ENCODE peak calls at places on chromosomes 13 and 19, in nine cellular contexts. A is NB4, N is astrocyte of the cerebellum, E is right atrium auricular region, F is GM12865, W is GM10248, J is IMR-90, G is lower leg skin, D is B cell. O is an unnamed sample.
A peak's percentile ranks its signal among the peaks of the same experiment; 100 is the strongest.

GRCh38 chr19:21508198-21508597 is 2.8 kb downstream of the ZNF429 start:
- DNase-seq in A (no peak), N (no peak), E (no peak), F (no peak), W (no peak), J (no peak), G (no peak), D (no peak), O (no peak)

GRCh38 chr19:33639034-33639681 is 17.4 kb downstream of the CHST8 start:
- DNase-seq in A (no peak), N (no peak), E (no peak), F (no peak), W (no peak), J (no peak), G (no peak), D (no peak), O (no peak)

GRCh38 chr19:12195501-12195860 is 32.6 kb downstream of the ZNF136 start:
- DNase-seq in A (no peak), N (no peak), E (no peak), F (no peak), W (no peak), J (no peak), G (no peak), D (no peak), O (no peak)

GRCh38 chr19:11091343-11092153 is 2.3 kb downstream of the LDLR start:
- DNase-seq in A (peak; percentile 84), N (peak; percentile 98), E (peak; percentile 92), F (peak; percentile 44), W (no peak), J (peak; percentile 90), G (peak; percentile 81), D (no peak), O (peak; percentile 51)

GRCh38 chr19:4429266-4430200 is 27.1 kb downstream of the CHAF1A start:
- DNase-seq in A (no peak), N (no peak), E (no peak), F (no peak), W (no peak), J (peak; percentile 62), G (no peak), D (no peak), O (no peak)

GRCh38 chr19:55454787-55455243 is 6.6 kb downstream of the ISOC2 start:
- DNase-seq in A (peak; percentile 46), N (no peak), E (no peak), F (peak; percentile 59), W (peak; percentile 68), J (peak; percentile 22), G (no peak), D (no peak), O (peak; percentile 71)

GRCh38 chr13:101007245-101007644 is 332.6 kb upstream of the TMTC4 start:
- DNase-seq in A (no peak), N (no peak), E (no peak), F (no peak), W (no peak), J (no peak), G (no peak), D (no peak), O (no peak)

GRCh38 chr19:11410682-11411081 is 8.4 kb downstream of the RGL3 start:
- DNase-seq in A (peak; percentile 33), N (no peak), E (no peak), F (no peak), W (no peak), J (peak; percentile 37), G (no peak), D (no peak), O (no peak)

GRCh38 chr19:27681972-27682371 is 1531.0 kb downstream of the UQCRFS1 start:
- DNase-seq in A (no peak), N (no peak), E (no peak), F (no peak), W (no peak), J (no peak), G (no peak), D (no peak), O (no peak)

GRCh38 chr19:51887522-51888498 is at the start of gene ZNF577:
- DNase-seq in A (peak; percentile 93), N (peak; percentile 83), E (peak; percentile 86), F (peak; percentile 82), W (peak; percentile 33), J (peak; percentile 93), G (peak; percentile 91), D (peak; percentile 79), O (peak; percentile 87)

GRCh38 chr13:40230833-40231266 is 435.6 kb downstream of the FOXO1 start:
- DNase-seq in A (peak; percentile 9), N (no peak), E (no peak), F (no peak), W (no peak), J (no peak), G (no peak), D (no peak), O (peak; percentile 8)

GRCh38 chr13:74206061-74206561 is 71.9 kb upstream of the KLF12 start:
- DNase-seq in A (no peak), N (peak; percentile 94), E (no peak), F (no peak), W (no peak), J (peak; percentile 92), G (no peak), D (no peak), O (no peak)

GRCh38 chr13:54742984-54743383 is 1714.4 kb downstream of the OLFM4 start:
- DNase-seq in A (no peak), N (no peak), E (no peak), F (no peak), W (no peak), J (no peak), G (no peak), D (no peak), O (no peak)

GRCh38 chr19:34368338-34368737 is 3.3 kb downstream of the GPI start:
- DNase-seq in A (no peak), N (no peak), E (no peak), F (no peak), W (no peak), J (no peak), G (no peak), D (no peak), O (no peak)

DNA sequence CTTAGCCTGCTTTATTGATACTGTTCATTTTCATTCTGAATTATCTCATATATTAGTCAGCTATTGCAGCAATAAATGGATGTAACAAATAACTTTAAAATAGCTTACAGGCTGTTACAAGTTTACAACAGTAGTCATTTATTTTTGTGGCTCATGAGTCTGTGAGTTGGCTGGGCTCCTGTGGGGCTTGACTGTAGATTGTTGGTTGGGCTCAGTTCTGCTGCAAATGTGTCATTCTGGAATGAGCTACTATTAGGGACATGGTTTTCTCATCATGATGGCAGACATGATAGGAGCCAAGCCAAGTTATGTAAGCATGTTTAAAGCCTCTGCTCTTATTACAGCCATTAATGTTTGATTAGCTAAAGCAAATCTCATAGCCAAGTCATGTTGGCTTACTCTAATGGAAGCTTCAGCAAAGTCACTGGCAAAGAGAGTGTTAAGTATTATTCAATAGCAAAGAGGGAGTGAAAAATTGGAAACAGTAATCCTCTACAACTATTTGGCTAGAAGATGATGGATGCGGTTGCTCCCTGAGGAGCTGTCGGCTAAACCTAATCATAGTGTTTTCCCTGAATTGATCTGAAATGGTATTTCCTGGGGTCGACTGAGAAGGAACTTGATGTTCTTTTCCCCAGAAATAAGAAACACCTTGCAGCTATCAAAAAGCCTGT is 391.3 kb downstream of the TDRD3 start:
- DNase-seq in A (no peak), N (no peak), E (peak; percentile 66), F (no peak), W (no peak), J (no peak), G (peak; percentile 62), D (no peak), O (no peak)
- TF ChIP-seq CTCF in A (no peak), N (no peak), E (no peak), F (no peak), W (no peak), J (no peak), G (no peak), D (no peak), O (no peak)

GRCh38 chr13:106153876-106154275 is 381.6 kb downstream of the EFNB2 start:
- DNase-seq in A (no peak), N (no peak), E (no peak), F (no peak), W (no peak), J (no peak), G (no peak), D (no peak), O (no peak)

GRCh38 chr13:106155411-106155810 is 380.1 kb downstream of the EFNB2 start:
- DNase-seq in A (no peak), N (no peak), E (no peak), F (no peak), W (no peak), J (peak; percentile 79), G (no peak), D (no peak), O (no peak)

GRCh38 chr13:106152047-106152446 is 383.4 kb downstream of the EFNB2 start:
- DNase-seq in A (no peak), N (no peak), E (no peak), F (no peak), W (no peak), J (no peak), G (no peak), D (no peak), O (no peak)

GRCh38 chr13:106153041-106153440 is 382.4 kb downstream of the EFNB2 start:
- DNase-seq in A (no peak), N (no peak), E (no peak), F (no peak), W (no peak), J (no peak), G (no peak), D (no peak), O (no peak)

GRCh38 chr13:106151056-106151699 is 384.3 kb downstream of the EFNB2 start:
- DNase-seq in A (no peak), N (peak; percentile 97), E (no peak), F (no peak), W (no peak), J (peak; percentile 84), G (no peak), D (no peak), O (no peak)
- TF ChIP-seq CTCF in A (no peak), N (no peak), E (no peak), F (no peak), W (no peak), J (no peak), G (no peak), D (no peak), O (no peak)

DNA sequence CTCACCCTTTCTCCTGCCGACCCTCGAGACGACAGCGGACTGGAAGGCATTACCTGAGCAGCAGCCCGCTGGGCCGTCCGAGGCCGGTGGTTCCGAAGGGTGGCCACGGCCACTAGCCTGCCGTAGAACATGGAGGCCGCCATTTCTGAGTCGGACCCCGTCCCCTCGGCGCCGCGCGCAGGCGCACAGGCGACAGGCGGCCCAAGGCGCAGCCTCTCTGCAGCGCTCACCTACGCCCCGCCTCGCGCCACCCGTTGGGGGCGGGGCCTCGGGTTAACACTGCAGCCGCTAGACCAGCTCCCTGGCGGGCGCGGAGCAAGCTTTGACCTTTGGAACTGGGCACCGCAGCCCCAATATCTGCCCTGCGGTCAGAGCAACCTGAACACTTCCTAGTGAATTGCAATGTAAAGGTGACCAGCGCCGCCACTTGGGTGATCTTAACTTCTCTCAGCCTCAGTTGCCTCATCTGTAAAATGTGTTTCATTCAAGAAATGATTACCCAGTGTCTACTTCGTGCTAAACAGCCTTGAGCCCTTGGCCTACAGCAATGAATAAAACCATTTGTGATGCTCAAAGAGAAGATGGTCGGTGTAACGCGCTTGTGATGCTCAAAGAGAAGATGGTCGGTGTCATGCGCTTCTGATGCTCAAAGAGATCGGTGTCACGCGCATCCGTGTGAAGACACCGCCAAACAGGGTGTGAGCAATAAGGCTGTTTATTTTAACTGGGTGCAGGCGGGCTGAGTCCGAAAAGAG is at the start of gene SUCLA2:
- DNase-seq in A (peak; percentile 94), N (peak; percentile 63), E (peak; percentile 80), F (peak; percentile 95), W (peak; percentile 99), J (peak; percentile 82), G (peak; percentile 76), D (peak; percentile 84), O (peak; percentile 96)
- TF ChIP-seq CTCF in A (no peak), N (no peak), E (no peak), F (no peak), W (no peak), J (no peak), G (no peak), D (no peak), O (no peak)

GRCh38 chr13:103883152-103883551 is 816.9 kb upstream of the SLC10A2 start:
- DNase-seq in A (peak; percentile 40), N (peak; percentile 90), E (peak; percentile 90), F (no peak), W (no peak), J (peak; percentile 95), G (peak; percentile 87), D (no peak), O (peak; percentile 60)
- TF ChIP-seq CTCF in A (peak; percentile 14), N (peak; percentile 70), E (no peak), F (no peak), W (no peak), J (peak; percentile 81), G (no peak), D (no peak), O (no peak)